ENCODE peak calls at places on chromosomes 1 and 21, in seven cellular contexts. R is A549, T is tibial nerve, G is type B pancreatic cell, H is heart left ventricle, W is cardiac muscle cell, I is fibroblast of lung. E is an unnamed sample.

GRCh38 chr21:45709696-45710268 is 66.3 kb downstream of the PCBP3 start:
- DNase-seq in H (no peak), I (no peak), R (no peak), G (no peak), T (no peak), W (no peak), E (no peak)

GRCh38 chr21:31103571-31104265 is 65.4 kb upstream of the KRTAP19-8 start:
- DNase-seq in H (no peak), R (no peak), W (no peak), I (no peak), T (no peak), G (no peak), E (no peak)

GRCh38 chr1:113031060-113031933 is 41.7 kb upstream of the LRIG2 start:
- DNase-seq in T (no peak), W (no peak), R (no peak), G (no peak), H (no peak), I (no peak), E (no peak)

GRCh38 chr1:226181996-226182714 is 4.4 kb downstream of the ACBD3 start:
- DNase-seq in W (peak), I (peak), H (peak), G (no peak), T (peak), R (peak), E (peak)

GRCh38 chr1:173507847-173508209 is 30.7 kb downstream of the PRDX6 start:
- DNase-seq in R (no peak), W (no peak), T (no peak), I (peak), G (no peak), H (no peak), E (no peak)

GRCh38 chr21:42089093-42089631 is 18.0 kb downstream of the UMODL1 start:
- DNase-seq in T (no peak), W (no peak), R (no peak), G (no peak), H (no peak), I (no peak), E (no peak)

GRCh38 chr1:64892576-64893573 is 73.5 kb downstream of the JAK1 start:
- DNase-seq in W (no peak), T (no peak), I (no peak), G (no peak), R (no peak), H (no peak), E (no peak)

GRCh38 chr1:94265931-94266330 is 28.5 kb upstream of the ARHGAP29 start:
- DNase-seq in R (no peak), G (no peak), T (no peak), H (no peak), W (no peak), I (no peak), E (no peak)

GRCh38 chr1:38611661-38612211 is 247.8 kb downstream of the RRAGC start:
- DNase-seq in T (no peak), I (no peak), W (no peak), R (no peak), H (no peak), G (no peak), E (no peak)

GRCh38 chr1:119483441-119484200 is 23.4 kb upstream of the HSD3B1 start:
- DNase-seq in G (no peak), R (no peak), H (no peak), T (no peak), W (peak), I (no peak), E (no peak)

GRCh38 chr1:55129194-55129728 is 85.9 kb downstream of the USP24 start:
- DNase-seq in I (peak), R (no peak), H (no peak), T (no peak), W (no peak), G (no peak), E (no peak)

GRCh38 chr1:16375521-16376359 is 8.7 kb downstream of the SZRD1 start:
- DNase-seq in R (no peak), G (no peak), W (peak), T (no peak), H (no peak), I (peak), E (no peak)

GRCh38 chr1:46547481-46548383 is 3.7 kb downstream of the KNCN start:
- DNase-seq in G (no peak), W (peak), T (no peak), I (peak), H (no peak), R (peak), E (no peak)

GRCh38 chr21:25583370-25584133 is 23.7 kb downstream of the MRPL39 start:
- DNase-seq in T (no peak), H (no peak), R (no peak), W (no peak), I (no peak), G (no peak), E (no peak)

GRCh38 chr1:15344380-15344779 is 65.3 kb upstream of the EFHD2 start:
- DNase-seq in R (no peak), T (no peak), H (no peak), G (no peak), W (no peak), I (no peak), E (no peak)

GRCh38 chr1:151838491-151839412 is 868 bp downstream of the C2CD4D start:
- DNase-seq in G (no peak), R (no peak), T (no peak), I (no peak), H (no peak), W (peak), E (no peak)

GRCh38 chr1:40316595-40317393 is at the start of gene COL9A2:
- DNase-seq in W (peak), T (peak), R (no peak), H (no peak), I (peak), G (no peak), E (peak)

GRCh38 chr1:89587728-89588127 is 45.2 kb upstream of the LRRC8C start:
- DNase-seq in W (no peak), T (no peak), G (no peak), I (peak), H (no peak), R (no peak), E (no peak)

GRCh38 chr1:214002060-214002459 is 14.3 kb downstream of the PROX1 start:
- DNase-seq in G (no peak), H (no peak), R (no peak), W (no peak), I (no peak), T (no peak), E (no peak)

GRCh38 chr1:194014004-194014403 is 827.6 kb upstream of the B3GALT2 start:
- DNase-seq in G (no peak), I (peak), R (no peak), W (no peak), T (no peak), H (no peak), E (no peak)

GRCh38 chr1:1437033-1437903 is 1.8 kb downstream of the VWA1 start:
- DNase-seq in T (no peak), G (no peak), I (no peak), R (no peak), H (no peak), W (no peak), E (no peak)

GRCh38 chr1:44624268-44624901 is 49.9 kb downstream of the TMEM53 start:
- DNase-seq in W (no peak), G (no peak), I (no peak), H (no peak), T (no peak), R (no peak), E (no peak)

GRCh38 chr1:85554630-85555327 is 25.8 kb upstream of the CCN1 start:
- DNase-seq in G (no peak), W (no peak), I (peak), H (no peak), R (no peak), T (no peak), E (no peak)

GRCh38 chr1:87086120-87086519 is 171.7 kb downstream of the HS2ST1 start:
- DNase-seq in R (no peak), W (no peak), H (no peak), I (no peak), T (no peak), G (no peak), E (no peak)

GRCh38 chr1:19514391-19514831 is 29.1 kb upstream of the CAPZB start:
- DNase-seq in H (peak), R (no peak), T (peak), I (no peak), W (no peak), G (no peak), E (no peak)

GRCh38 chr1:37620707-37621106 is 14.0 kb downstream of the RSPO1 start:
- DNase-seq in T (no peak), H (no peak), R (no peak), W (no peak), I (no peak), G (no peak), E (no peak)

GRCh38 chr1:236534164-236534651 is 10.4 kb downstream of the LGALS8 start:
- DNase-seq in W (no peak), H (no peak), G (no peak), T (no peak), I (peak), R (no peak), E (no peak)

GRCh38 chr1:91555821-91556531 is 55.3 kb downstream of the CDC7 start:
- DNase-seq in I (peak), W (no peak), G (no peak), H (no peak), T (no peak), R (peak), E (no peak)

GRCh38 chr1:171286032-171286705 is 27.8 kb upstream of the FMO4 start:
- DNase-seq in T (no peak), H (no peak), G (no peak), R (no peak), W (no peak), I (peak), E (no peak)

GRCh38 chr1:32291708-32292508 is at the start of gene HDAC1:
- DNase-seq in H (peak), G (peak), W (peak), I (peak), T (peak), R (peak), E (peak)

GRCh38 chr1:46615735-46616134 is 876 bp downstream of the MOB3C start:
- DNase-seq in H (no peak), G (no peak), I (no peak), R (no peak), W (no peak), T (no peak), E (no peak)

GRCh38 chr1:7623886-7624285 is 147.2 kb upstream of the VAMP3 start:
- DNase-seq in G (no peak), T (no peak), W (no peak), I (no peak), R (no peak), H (no peak), E (no peak)

GRCh38 chr21:14900611-14901010 is 164.2 kb downstream of the NRIP1 start:
- DNase-seq in R (no peak), G (no peak), H (no peak), W (no peak), I (peak), T (no peak), E (no peak)

GRCh38 chr1:11262171-11263049 is at the start of gene MTOR:
- DNase-seq in W (peak), R (peak), I (peak), G (peak), T (peak), H (peak), E (peak)
- TF ChIP-seq CTCF in W (peak), R (no peak), I (no peak), G (peak), T (no peak), H (no peak), E (no peak)

GRCh38 chr1:184310157-184310819 is 76.5 kb upstream of the C1orf21 start:
- DNase-seq in H (no peak), T (no peak), I (no peak), W (no peak), G (no peak), R (no peak), E (no peak)
- TF ChIP-seq CTCF in H (no peak), T (no peak), I (no peak), W (no peak), G (no peak), R (no peak), E (no peak)

GRCh38 chr1:161766102-161766981 is at the start of gene ATF6:
- DNase-seq in G (peak), H (peak), I (peak), R (peak), T (peak), W (peak), E (peak)
- TF ChIP-seq CTCF in G (no peak), H (no peak), I (no peak), R (no peak), T (no peak), W (no peak), E (no peak)

DNA sequence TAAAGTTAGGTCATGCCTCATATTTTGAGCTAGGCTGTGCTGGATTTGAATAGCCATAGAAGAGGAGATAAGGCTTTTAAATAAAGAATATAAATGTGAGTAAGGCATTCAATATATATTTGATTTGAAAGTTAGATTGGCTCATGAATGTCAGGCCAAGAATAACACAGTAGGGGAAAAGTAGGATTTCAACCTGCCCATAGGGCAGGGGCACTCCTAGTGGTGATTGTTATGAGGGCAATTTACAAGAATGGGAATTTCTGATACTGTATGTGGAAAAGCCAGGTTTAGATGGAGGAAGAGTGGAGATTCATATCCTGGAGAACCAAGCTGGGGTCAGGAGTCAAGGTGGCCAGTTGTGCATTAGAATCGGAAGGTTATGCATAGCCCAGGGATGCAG is 74.9 kb downstream of the DNAH14 start:
- DNase-seq in H (no peak), G (no peak), R (peak), W (no peak), T (no peak), I (no peak), E (no peak)
- TF ChIP-seq CTCF in H (no peak), G (peak), R (peak), W (peak), T (no peak), I (peak), E (no peak)

GRCh38 chr1:61853545-61853944 is 111.3 kb downstream of the PATJ start:
- DNase-seq in T (no peak), G (no peak), W (no peak), H (no peak), I (peak), R (no peak), E (no peak)
- TF ChIP-seq CTCF in T (peak), G (peak), W (peak), H (peak), I (peak), R (peak), E (no peak)

GRCh38 chr21:43328171-43328570 is 98.8 kb downstream of the SIK1 start:
- DNase-seq in T (no peak), R (no peak), I (no peak), G (no peak), W (peak), H (no peak), E (no peak)
- TF ChIP-seq CTCF in T (no peak), R (no peak), I (no peak), G (no peak), W (no peak), H (no peak), E (no peak)

GRCh38 chr1:3482590-3482899 is 28.1 kb downstream of the ARHGEF16 start:
- DNase-seq in G (no peak), W (no peak), H (no peak), R (no peak), I (no peak), T (no peak), E (no peak)
- TF ChIP-seq CTCF in G (peak), W (no peak), H (no peak), R (no peak), I (peak), T (no peak), E (no peak)

GRCh38 chr1:233022246-233022645 is 71.8 kb downstream of the NTPCR start:
- DNase-seq in H (no peak), R (no peak), I (no peak), G (no peak), T (no peak), W (no peak), E (no peak)

GRCh38 chr1:233019921-233020320 is 69.5 kb downstream of the NTPCR start:
- DNase-seq in W (no peak), G (no peak), I (peak), T (no peak), R (no peak), H (no peak), E (no peak)

GRCh38 chr1:233025566-233025965 is 75.2 kb downstream of the NTPCR start:
- DNase-seq in R (no peak), G (no peak), I (peak), H (no peak), W (no peak), T (no peak), E (no peak)

GRCh38 chr1:233020441-233020840 is 70.0 kb downstream of the NTPCR start:
- DNase-seq in G (no peak), T (no peak), H (no peak), W (peak), R (no peak), I (peak), E (no peak)

DNA sequence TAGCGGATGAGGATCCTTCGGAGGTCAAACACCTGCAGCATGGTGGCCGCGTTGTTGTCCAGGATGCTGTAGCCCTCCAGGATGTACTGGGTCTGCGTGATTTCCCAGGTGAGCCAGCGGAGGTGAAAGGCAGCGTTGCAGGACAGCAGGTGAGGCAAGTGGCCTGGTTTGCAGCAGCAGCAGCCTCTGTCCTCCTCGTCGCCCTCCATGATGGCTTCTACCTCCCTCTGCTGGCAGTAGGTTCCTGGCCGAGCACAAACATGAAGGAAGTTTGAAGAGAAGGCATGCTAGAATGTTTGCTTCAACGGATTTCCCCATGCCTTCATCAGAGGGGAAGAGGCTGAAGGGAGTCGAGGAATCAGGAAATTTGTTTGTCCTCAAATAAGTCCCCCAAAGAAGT is 74.7 kb downstream of the NTPCR start:
- DNase-seq in G (no peak), W (peak), H (peak), I (peak), T (no peak), R (peak), E (peak)
- TF ChIP-seq CTCF in G (peak), W (peak), H (peak), I (peak), T (no peak), R (peak), E (peak)

E was measured in endothelial cell.